ENCODE peak calls at places on chromosome 9, in four cellular contexts. One of them, this sample, is unnamed.

GRCh38 chr9:130219661-130220081 is 45.9 kb upstream of the HMCN2 start:
- DNase-seq in fibroblast of lung: no peak
- DNase-seq in A549: no peak
- DNase-seq in CD4-positive, alpha-beta T cell: no peak
- DNase-seq in this sample: no peak

GRCh38 chr9:136738960-136739359 is 3.8 kb downstream of the LCN10 start:
- DNase-seq in CD4-positive, alpha-beta T cell: no peak
- DNase-seq in fibroblast of lung: no peak
- DNase-seq in A549: no peak
- DNase-seq in this sample: no peak

GRCh38 chr9:129442791-129443511 is 177.9 kb downstream of the C9orf50 start:
- DNase-seq in CD4-positive, alpha-beta T cell: no peak
- DNase-seq in A549: no peak
- DNase-seq in fibroblast of lung: no peak
- DNase-seq in this sample: no peak

GRCh38 chr9:893843-894420 is 52.4 kb downstream of the DMRT1 start:
- DNase-seq in A549: peak
- DNase-seq in CD4-positive, alpha-beta T cell: peak
- DNase-seq in fibroblast of lung: peak
- DNase-seq in this sample: no peak

GRCh38 chr9:70049672-70050271 is 6.1 kb downstream of the MAMDC2 start:
- DNase-seq in CD4-positive, alpha-beta T cell: no peak
- DNase-seq in fibroblast of lung: peak
- DNase-seq in A549: no peak
- DNase-seq in this sample: peak

GRCh38 chr9:74107692-74108091 is 389.4 kb upstream of the RORB start:
- DNase-seq in A549: no peak
- DNase-seq in CD4-positive, alpha-beta T cell: no peak
- DNase-seq in fibroblast of lung: no peak
- DNase-seq in this sample: no peak

GRCh38 chr9:119322137-119322695 is 47.0 kb downstream of the BRINP1 start:
- DNase-seq in CD4-positive, alpha-beta T cell: no peak
- DNase-seq in A549: no peak
- DNase-seq in fibroblast of lung: no peak
- DNase-seq in this sample: peak

GRCh38 chr9:79346350-79347020 is 225.3 kb upstream of the TLE4 start:
- DNase-seq in CD4-positive, alpha-beta T cell: no peak
- DNase-seq in A549: peak
- DNase-seq in fibroblast of lung: no peak
- DNase-seq in this sample: no peak

GRCh38 chr9:111356567-111357244 is 26.7 kb upstream of the OR2K2 start:
- DNase-seq in A549: peak
- DNase-seq in fibroblast of lung: peak
- DNase-seq in CD4-positive, alpha-beta T cell: no peak
- DNase-seq in this sample: no peak

GRCh38 chr9:134895849-134896833 is 15.5 kb downstream of the FCN2 start:
- DNase-seq in A549: peak
- DNase-seq in fibroblast of lung: peak
- DNase-seq in CD4-positive, alpha-beta T cell: no peak
- DNase-seq in this sample: peak

GRCh38 chr9:17810728-17811634 is 232.1 kb downstream of the SH3GL2 start:
- DNase-seq in A549: peak
- DNase-seq in fibroblast of lung: peak
- DNase-seq in CD4-positive, alpha-beta T cell: no peak
- DNase-seq in this sample: peak

GRCh38 chr9:38142201-38142600 is 73.2 kb upstream of the SHB start:
- DNase-seq in A549: peak
- DNase-seq in fibroblast of lung: no peak
- DNase-seq in CD4-positive, alpha-beta T cell: no peak
- DNase-seq in this sample: no peak

GRCh38 chr9:101485873-101486692 is 47.6 kb upstream of the RNF20 start:
- DNase-seq in A549: peak
- DNase-seq in CD4-positive, alpha-beta T cell: no peak
- DNase-seq in fibroblast of lung: peak
- DNase-seq in this sample: peak

GRCh38 chr9:135547756-135548736 is 2.1 kb downstream of the OBP2A start:
- DNase-seq in CD4-positive, alpha-beta T cell: no peak
- DNase-seq in fibroblast of lung: no peak
- DNase-seq in A549: no peak
- DNase-seq in this sample: no peak

GRCh38 chr9:109108318-109108717 is 11.4 kb downstream of the TMEM245 start:
- DNase-seq in CD4-positive, alpha-beta T cell: no peak
- DNase-seq in fibroblast of lung: peak
- DNase-seq in A549: no peak
- DNase-seq in this sample: no peak

GRCh38 chr9:116442528-116442927 is 244.6 kb upstream of the TRIM32 start:
- DNase-seq in CD4-positive, alpha-beta T cell: no peak
- DNase-seq in fibroblast of lung: no peak
- DNase-seq in A549: no peak
- DNase-seq in this sample: no peak

GRCh38 chr9:92986175-92987110 is 39.1 kb downstream of the FGD3 start:
- DNase-seq in CD4-positive, alpha-beta T cell: peak
- DNase-seq in fibroblast of lung: peak
- DNase-seq in A549: peak
- DNase-seq in this sample: no peak

GRCh38 chr9:109015026-109015280 is 1.7 kb upstream of the CTNNAL1 start:
- DNase-seq in fibroblast of lung: no peak
- DNase-seq in A549: no peak
- DNase-seq in CD4-positive, alpha-beta T cell: no peak
- DNase-seq in this sample: no peak

GRCh38 chr9:16344343-16344742 is 526.1 kb downstream of the BNC2 start:
- DNase-seq in A549: peak
- DNase-seq in fibroblast of lung: peak
- DNase-seq in CD4-positive, alpha-beta T cell: no peak
- DNase-seq in this sample: no peak

GRCh38 chr9:2210201-2210600 is 195.1 kb downstream of the SMARCA2 start:
- DNase-seq in fibroblast of lung: peak
- DNase-seq in A549: no peak
- DNase-seq in CD4-positive, alpha-beta T cell: no peak
- DNase-seq in this sample: no peak

DNA sequence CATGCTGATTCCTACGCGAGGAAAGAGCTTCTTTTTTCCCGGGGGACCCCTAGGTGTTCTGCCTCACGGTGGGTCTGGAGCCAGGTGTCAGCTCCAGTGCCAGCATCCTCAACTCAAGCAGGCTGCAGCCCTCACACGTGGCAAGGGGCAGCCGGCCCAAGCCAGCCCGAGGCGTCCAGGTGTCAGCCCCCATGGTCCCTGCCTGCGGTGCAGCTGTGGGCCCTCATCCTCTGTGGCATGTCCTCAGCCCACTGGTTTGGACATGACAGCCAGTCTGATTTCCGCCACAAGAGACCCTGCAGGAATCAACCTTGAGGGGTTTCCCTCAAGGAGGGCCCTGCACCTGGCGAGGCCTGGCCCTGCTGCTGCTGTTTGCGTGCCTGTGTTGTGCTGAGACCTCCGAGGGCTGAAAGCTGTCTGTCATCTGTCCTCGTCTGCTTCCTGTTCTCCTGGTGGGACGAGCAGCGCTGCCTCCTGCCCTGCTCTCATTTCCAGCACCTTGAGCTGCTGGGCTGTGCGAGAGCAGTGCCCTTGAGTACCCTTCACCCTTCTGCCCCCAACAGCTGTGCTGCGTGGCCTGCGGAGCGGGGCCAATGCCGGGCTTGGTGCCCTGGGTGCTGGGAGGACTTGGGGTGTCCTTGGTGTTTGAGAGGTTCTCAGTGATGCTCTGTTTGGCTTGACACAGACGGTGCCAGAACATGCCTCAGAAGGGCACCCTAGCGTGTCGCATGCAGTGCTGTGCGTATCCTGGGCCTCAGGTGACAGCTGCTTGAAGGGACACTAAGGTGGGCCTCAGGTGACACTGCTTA is 137.6 kb downstream of the CACNA1B start:
- DNase-seq in CD4-positive, alpha-beta T cell: no peak
- DNase-seq in A549: no peak
- DNase-seq in fibroblast of lung: no peak
- DNase-seq in this sample: no peak
- H3K27ac ChIP-seq in CD4-positive, alpha-beta T cell: no peak
- H3K27ac ChIP-seq in A549: no peak
- H3K27ac ChIP-seq in fibroblast of lung: no peak
- H3K27ac ChIP-seq in this sample: no peak

GRCh38 chr9:133836001-133836758 is 98.0 kb upstream of the SARDH start:
- DNase-seq in CD4-positive, alpha-beta T cell: no peak
- DNase-seq in A549: no peak
- DNase-seq in fibroblast of lung: no peak
- DNase-seq in this sample: no peak
- H3K27ac ChIP-seq in CD4-positive, alpha-beta T cell: no peak
- H3K27ac ChIP-seq in A549: no peak
- H3K27ac ChIP-seq in fibroblast of lung: no peak
- H3K27ac ChIP-seq in this sample: no peak

DNA sequence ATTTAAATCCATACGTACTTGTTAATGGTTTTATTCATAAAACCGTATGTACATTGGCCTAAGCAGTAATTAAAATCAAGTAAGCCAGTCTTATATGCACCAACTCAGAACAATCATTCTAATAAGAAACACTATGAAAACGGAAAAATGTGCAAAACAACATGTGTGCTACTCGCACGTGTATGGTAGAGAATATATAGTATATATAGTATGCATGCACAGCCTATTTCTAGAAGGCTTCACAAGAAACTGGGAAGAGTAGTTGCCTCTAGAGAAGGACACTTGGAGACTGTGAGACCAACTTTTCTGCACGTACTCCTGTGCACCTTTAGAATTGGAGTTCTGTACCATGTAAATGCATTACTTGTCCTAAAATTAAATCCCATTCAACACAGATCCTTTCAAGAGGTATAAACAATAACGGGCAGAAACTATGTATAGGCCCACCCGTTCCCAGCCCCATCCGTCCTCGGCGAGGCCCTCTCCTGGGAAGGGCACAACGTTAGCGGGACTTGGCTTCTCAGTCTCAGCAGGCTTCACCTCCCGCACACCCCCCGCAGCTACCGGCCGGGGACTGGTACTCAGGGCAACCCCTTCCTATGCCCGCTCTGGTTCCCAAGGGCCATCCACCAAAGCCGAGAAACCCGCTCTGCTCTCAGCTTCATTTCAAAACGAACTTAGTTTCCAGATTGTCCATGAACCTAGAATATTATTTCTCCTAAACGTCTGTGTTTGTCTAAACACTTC is 2.0 kb downstream of the CDC14B start:
- DNase-seq in CD4-positive, alpha-beta T cell: no peak
- DNase-seq in A549: no peak
- DNase-seq in fibroblast of lung: no peak
- DNase-seq in this sample: no peak
- H3K27ac ChIP-seq in CD4-positive, alpha-beta T cell: no peak
- H3K27ac ChIP-seq in A549: no peak
- H3K27ac ChIP-seq in fibroblast of lung: no peak
- H3K27ac ChIP-seq in this sample: peak

GRCh38 chr9:127053057-127053821 is 69.2 kb downstream of the ANGPTL2 start:
- DNase-seq in fibroblast of lung: peak
- DNase-seq in A549: no peak
- DNase-seq in CD4-positive, alpha-beta T cell: no peak
- DNase-seq in this sample: no peak
- H3K27ac ChIP-seq in fibroblast of lung: no peak
- H3K27ac ChIP-seq in A549: no peak
- H3K27ac ChIP-seq in CD4-positive, alpha-beta T cell: no peak
- H3K27ac ChIP-seq in this sample: peak

GRCh38 chr9:35161713-35162604 is at the start of gene UNC13B:
- DNase-seq in fibroblast of lung: peak
- DNase-seq in CD4-positive, alpha-beta T cell: peak
- DNase-seq in A549: peak
- DNase-seq in this sample: peak

GRCh38 chr9:35164711-35165110 is 2.9 kb downstream of the UNC13B start:
- DNase-seq in fibroblast of lung: peak
- DNase-seq in A549: no peak
- DNase-seq in CD4-positive, alpha-beta T cell: no peak
- DNase-seq in this sample: no peak

GRCh38 chr9:35158501-35159280 is 3.1 kb upstream of the UNC13B start:
- DNase-seq in A549: no peak
- DNase-seq in CD4-positive, alpha-beta T cell: no peak
- DNase-seq in fibroblast of lung: no peak
- DNase-seq in this sample: no peak

GRCh38 chr9:35163413-35163812 is 1.6 kb downstream of the UNC13B start:
- DNase-seq in A549: no peak
- DNase-seq in fibroblast of lung: no peak
- DNase-seq in CD4-positive, alpha-beta T cell: no peak
- DNase-seq in this sample: no peak

GRCh38 chr9:35162605-35163315 is 951 bp downstream of the UNC13B start:
- DNase-seq in fibroblast of lung: peak
- DNase-seq in A549: no peak
- DNase-seq in CD4-positive, alpha-beta T cell: no peak
- DNase-seq in this sample: no peak
- H3K27ac ChIP-seq in fibroblast of lung: peak
- H3K27ac ChIP-seq in A549: peak
- H3K27ac ChIP-seq in CD4-positive, alpha-beta T cell: no peak
- H3K27ac ChIP-seq in this sample: peak

DNA sequence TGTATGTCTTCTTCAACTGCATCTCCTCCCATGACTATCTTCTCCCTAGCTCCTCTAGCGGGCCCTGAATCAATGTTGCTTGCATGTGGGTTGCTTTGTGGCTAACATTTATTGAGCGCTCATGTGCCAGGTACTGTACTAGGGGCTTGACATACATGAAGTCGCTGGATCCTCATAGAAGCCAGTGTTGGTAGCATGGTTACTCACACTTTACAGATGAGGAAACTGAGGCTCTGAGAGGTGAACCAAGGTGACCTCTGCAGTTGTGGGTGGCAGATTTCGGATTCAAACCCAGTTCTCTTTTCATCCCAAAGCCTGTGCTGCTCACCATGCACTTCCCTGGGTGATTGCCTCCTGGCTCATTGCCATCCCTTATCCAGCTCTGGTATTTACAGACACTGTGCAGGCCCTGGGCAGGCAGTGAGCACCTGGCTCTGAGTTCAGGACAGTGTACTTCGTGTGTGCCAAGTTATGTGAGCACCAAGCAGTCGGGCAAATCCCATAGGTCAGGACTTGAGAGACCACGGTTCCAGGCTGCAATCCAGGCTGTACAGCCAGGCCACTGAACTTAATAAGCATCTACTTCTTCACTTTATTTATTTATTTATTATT is 1.3 kb downstream of the LRSAM1 start:
- DNase-seq in fibroblast of lung: peak
- DNase-seq in CD4-positive, alpha-beta T cell: no peak
- DNase-seq in A549: no peak
- DNase-seq in this sample: peak
- H3K27ac ChIP-seq in fibroblast of lung: no peak
- H3K27ac ChIP-seq in CD4-positive, alpha-beta T cell: no peak
- H3K27ac ChIP-seq in A549: peak
- H3K27ac ChIP-seq in this sample: peak

DNA sequence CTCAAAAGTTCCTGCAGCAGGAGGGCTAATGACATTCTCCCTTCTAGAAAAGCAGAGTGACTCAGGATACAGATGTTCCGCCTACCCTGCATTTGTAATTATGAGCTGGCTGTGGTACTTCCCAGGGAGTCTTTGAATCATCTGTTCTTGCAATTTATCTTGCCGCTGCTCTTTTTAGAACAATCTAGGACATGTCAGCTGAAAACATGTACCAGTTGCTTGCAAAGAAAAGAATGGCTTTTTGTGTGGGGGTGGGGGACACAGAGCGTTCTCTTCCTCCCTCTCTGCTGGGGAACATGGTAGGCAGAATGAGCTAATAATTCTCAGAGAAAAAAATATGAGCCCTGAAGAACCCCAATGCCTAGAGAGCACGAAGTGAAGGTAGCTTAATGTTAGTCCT is 51.7 kb upstream of the TUT7 start:
- DNase-seq in CD4-positive, alpha-beta T cell: no peak
- DNase-seq in fibroblast of lung: peak
- DNase-seq in A549: peak
- DNase-seq in this sample: no peak
- H3K27ac ChIP-seq in CD4-positive, alpha-beta T cell: no peak
- H3K27ac ChIP-seq in fibroblast of lung: peak
- H3K27ac ChIP-seq in A549: peak
- H3K27ac ChIP-seq in this sample: peak

This sample was measured in left ventricle myocardium inferior.